ENCODE peak calls at places on chromosomes 16 and 17, in five cellular contexts. Z is SHP77; A is PC-3; K is stimulated activated CD8-positive, alpha-beta memory T cell treated with anti-CD3 and anti-CD28 coated beads, Interleukin-15, amount 100 ng/mL, for 24 hours; X is NCI-H1417. Q is an unnamed sample.

GRCh38 chr17:1365445-1366039 is 34.5 kb downstream of the YWHAE start:
- DNase-seq in X (peak), A (peak), K (no peak), Z (peak), Q (peak)

GRCh38 chr16:80580109-80580832 is 39.5 kb downstream of the DYNLRB2 start:
- DNase-seq in A (peak), Z (no peak), K (peak), X (no peak), Q (no peak)

GRCh38 chr17:42132941-42133340 is 10.3 kb downstream of the HSPB9 start:
- DNase-seq in A (no peak), X (no peak), K (no peak), Z (no peak), Q (peak)

GRCh38 chr16:57848181-57848580 is 45.9 kb upstream of the KIFC3 start:
- DNase-seq in K (no peak), Z (no peak), A (no peak), X (no peak), Q (no peak)

GRCh38 chr17:34739386-34739785 is 160.0 kb downstream of the TMEM132E start:
- DNase-seq in X (no peak), K (no peak), Z (no peak), A (no peak), Q (no peak)

GRCh38 chr17:58960068-58960467 is 146.6 kb downstream of the TRIM37 start:
- DNase-seq in A (peak), Z (no peak), X (no peak), K (no peak), Q (peak)

GRCh38 chr17:45098081-45098868 is 34.0 kb downstream of the PLCD3 start:
- DNase-seq in Z (no peak), X (no peak), A (no peak), K (no peak), Q (no peak)

GRCh38 chr17:56230660-56231059 is 77.4 kb downstream of the ANKFN1 start:
- DNase-seq in X (no peak), K (no peak), A (no peak), Z (no peak), Q (no peak)

GRCh38 chr16:66523861-66524354 is 26.0 kb downstream of the TK2 start:
- DNase-seq in Z (no peak), X (no peak), A (no peak), K (no peak), Q (peak)

GRCh38 chr16:10219742-10220141 is 37.5 kb upstream of the GRIN2A start:
- DNase-seq in A (no peak), K (no peak), X (no peak), Z (no peak), Q (no peak)

GRCh38 chr17:50219345-50219744 is 17.9 kb upstream of the COL1A1 start:
- DNase-seq in K (no peak), Z (no peak), X (no peak), A (peak), Q (no peak)

GRCh38 chr17:57135748-57136342 is 50.8 kb downstream of the AKAP1 start:
- DNase-seq in A (no peak), Z (peak), K (no peak), X (peak), Q (no peak)

GRCh38 chr17:72266099-72266852 is 145.5 kb downstream of the SOX9 start:
- DNase-seq in Z (no peak), K (no peak), X (peak), A (no peak), Q (no peak)

GRCh38 chr17:10737168-10737622 is 7.4 kb upstream of the TMEM220 start:
- DNase-seq in K (no peak), X (peak), A (peak), Z (peak), Q (peak)

GRCh38 chr16:55372792-55373488 is 48.9 kb downstream of the IRX6 start:
- DNase-seq in Z (no peak), X (no peak), A (no peak), K (no peak), Q (no peak)